ENCODE peak calls at places on chromosomes 3 and 15, in four cellular contexts. F is K562, S is HepG2, M is H1. I is an unnamed sample.

GRCh38 chr3:105812194-105812586 is 56.6 kb downstream of the CBLB start:
- DNase-seq in F (no peak), S (no peak), M (no peak), I (peak; percentile 53)

GRCh38 chr3:131729561-131729960 is 226.8 kb upstream of the MRPL3 start:
- DNase-seq in F (no peak), S (no peak), M (no peak), I (no peak)

GRCh38 chr3:142026333-142026732 is 123.0 kb downstream of the TFDP2 start:
- DNase-seq in F (no peak), S (no peak), M (no peak), I (no peak)

GRCh38 chr3:126212629-126213375 is 32.4 kb upstream of the ALDH1L1 start:
- DNase-seq in F (no peak), S (peak; percentile 29), M (peak; percentile 43), I (peak; percentile 21)

GRCh38 chr15:70284438-70285214 is 186.9 kb upstream of the TLE3 start:
- DNase-seq in F (no peak), S (no peak), M (no peak), I (no peak)

GRCh38 chr3:5304789-5305680 is 117.5 kb downstream of the EDEM1 start:
- DNase-seq in F (peak; percentile 70), S (peak; percentile 34), M (peak; percentile 10), I (peak; percentile 41)

GRCh38 chr15:27899583-27900295 is 199.4 kb downstream of the OCA2 start:
- DNase-seq in F (no peak), S (no peak), M (no peak), I (no peak)

GRCh38 chr3:35946121-35946856 is 307.0 kb downstream of the ARPP21 start:
- DNase-seq in F (peak; percentile 2), S (peak; percentile 18), M (no peak), I (no peak)

GRCh38 chr15:66488525-66488924 is 9.0 kb downstream of the SNAPC5 start:
- DNase-seq in F (no peak), S (no peak), M (no peak), I (no peak)

GRCh38 chr15:66563566-66564110 is 2.2 kb downstream of the LCTL start:
- DNase-seq in F (no peak), S (no peak), M (no peak), I (no peak)

GRCh38 chr15:82737975-82738374 is 28.3 kb upstream of the AP3B2 start:
- DNase-seq in F (peak; percentile 32), S (no peak), M (no peak), I (no peak)

GRCh38 chr3:24145981-24146822 is 201.1 kb downstream of the NR1D2 start:
- DNase-seq in F (no peak), S (no peak), M (no peak), I (peak; percentile 53)

GRCh38 chr3:37114251-37115145 is 59.9 kb downstream of the LRRFIP2 start:
- DNase-seq in F (no peak), S (no peak), M (no peak), I (no peak)

GRCh38 chr3:76753599-76753998 is 286.3 kb upstream of the ROBO2 start:
- DNase-seq in F (no peak), S (peak; percentile 2), M (no peak), I (no peak)

GRCh38 chr3:50913279-50913678 is 238.6 kb downstream of the DOCK3 start:
- DNase-seq in F (no peak), S (no peak), M (no peak), I (no peak)

GRCh38 chr3:118180853-118181252 is 853.8 kb downstream of the IGSF11 start:
- DNase-seq in F (no peak), S (no peak), M (no peak), I (no peak)

GRCh38 chr3:187880438-187880837 is 135.2 kb upstream of the BCL6 start:
- DNase-seq in F (no peak), S (no peak), M (no peak), I (no peak)

GRCh38 chr3:66037330-66037985 is 1.3 kb downstream of the MAGI1 start:
- DNase-seq in F (peak; percentile 3), S (peak; percentile 68), M (peak; percentile 39), I (peak; percentile 26)

GRCh38 chr15:63156708-63157065 is 590 bp downstream of the RPS27L start:
- DNase-seq in F (peak; percentile 61), S (peak; percentile 25), M (no peak), I (peak; percentile 44)

GRCh38 chr3:46663611-46664135 is 29.8 kb downstream of the ALS2CL start:
- DNase-seq in F (peak; percentile 15), S (no peak), M (no peak), I (no peak)

GRCh38 chr3:115022214-115022613 is 124.9 kb downstream of the ZBTB20 start:
- DNase-seq in F (no peak), S (no peak), M (no peak), I (no peak)

GRCh38 chr3:144380832-144381231 is 409.2 kb downstream of the DIPK2A start:
- DNase-seq in F (no peak), S (no peak), M (no peak), I (no peak)

GRCh38 chr3:66819993-66820501 is 178.1 kb upstream of the KBTBD8 start:
- DNase-seq in F (no peak), S (peak; percentile 53), M (no peak), I (no peak)

GRCh38 chr15:39511915-39512260 is 69.0 kb upstream of the THBS1 start:
- DNase-seq in F (no peak), S (no peak), M (no peak), I (no peak)

GRCh38 chr3:176106380-176106779 is 1090.9 kb downstream of the TBL1XR1 start:
- DNase-seq in F (no peak), S (no peak), M (no peak), I (no peak)

GRCh38 chr3:194985031-194985578 is 285.9 kb downstream of the XXYLT1 start:
- DNase-seq in F (peak; percentile 18), S (peak; percentile 46), M (peak; percentile 75), I (no peak)

GRCh38 chr15:68032672-68033071 is 21.4 kb upstream of the PIAS1 start:
- DNase-seq in F (no peak), S (no peak), M (no peak), I (no peak)

GRCh38 chr3:150256336-150256735 is 151.8 kb upstream of the TSC22D2 start:
- DNase-seq in F (no peak), S (no peak), M (no peak), I (no peak)

GRCh38 chr15:56869573-56869972 is 48.9 kb upstream of the TCF12 start:
- DNase-seq in F (peak; percentile 52), S (no peak), M (no peak), I (peak; percentile 61)

GRCh38 chr3:146160233-146160963 is 586 bp downstream of the PLOD2 start:
- DNase-seq in F (peak; percentile 18), S (peak; percentile 71), M (peak; percentile 61), I (peak; percentile 65)

GRCh38 chr3:50230833-50231125 is 5.2 kb upstream of the GNAI2 start:
- DNase-seq in F (no peak), S (no peak), M (no peak), I (no peak)

GRCh38 chr3:64163755-64164148 is 61.5 kb downstream of the PRICKLE2 start:
- DNase-seq in F (no peak), S (peak; percentile 20), M (no peak), I (peak; percentile 51)

GRCh38 chr15:79811406-79812405 is 85.1 kb downstream of the MTHFS start:
- DNase-seq in F (no peak), S (no peak), M (no peak), I (no peak)

GRCh38 chr3:108031893-108032292 is 58.9 kb downstream of the CD47 start:
- DNase-seq in F (no peak), S (no peak), M (no peak), I (peak; percentile 43)

GRCh38 chr3:69212411-69213160 is 90.2 kb upstream of the LMOD3 start:
- DNase-seq in F (peak; percentile 5), S (peak; percentile 63), M (no peak), I (peak; percentile 21)

GRCh38 chr15:51931016-51931415 is 40.6 kb downstream of the LEO1 start:
- DNase-seq in F (no peak), S (no peak), M (no peak), I (no peak)

GRCh38 chr3:159762981-159763465 is 225.6 kb upstream of the IL12A start:
- DNase-seq in F (peak; percentile 2), S (no peak), M (no peak), I (peak; percentile 78)

GRCh38 chr15:67862771-67863441 is 23.1 kb upstream of the RNU6-1 start:
- DNase-seq in F (no peak), S (no peak), M (no peak), I (no peak)

GRCh38 chr3:30913176-30913575 is 18.7 kb upstream of the GADL1 start:
- DNase-seq in F (no peak), S (no peak), M (no peak), I (no peak)

GRCh38 chr3:30912304-30912703 is 17.8 kb upstream of the GADL1 start:
- DNase-seq in F (no peak), S (no peak), M (no peak), I (no peak)

GRCh38 chr3:30919600-30919999 is 25.1 kb upstream of the GADL1 start:
- DNase-seq in F (no peak), S (no peak), M (no peak), I (no peak)

GRCh38 chr3:30914696-30915095 is 20.2 kb upstream of the GADL1 start:
- DNase-seq in F (no peak), S (no peak), M (no peak), I (no peak)

GRCh38 chr3:30915782-30916181 is 21.3 kb upstream of the GADL1 start:
- DNase-seq in F (no peak), S (no peak), M (no peak), I (no peak)
- TF ChIP-seq USF2 in F (no peak), S (no peak), M (no peak), I (no peak)

GRCh38 chr15:74132681-74133070 is 2.3 kb downstream of the ISLR2 start:
- DNase-seq in F (no peak), S (no peak), M (no peak), I (no peak)

GRCh38 chr15:74135041-74135565 is 4.7 kb downstream of the ISLR2 start:
- DNase-seq in F (no peak), S (no peak), M (no peak), I (no peak)

GRCh38 chr15:74133703-74134386 is 3.5 kb downstream of the ISLR2 start:
- DNase-seq in F (no peak), S (no peak), M (no peak), I (no peak)

GRCh38 chr15:74133071-74133702 is 2.8 kb downstream of the ISLR2 start:
- DNase-seq in F (no peak), S (no peak), M (no peak), I (no peak)

GRCh38 chr15:74134387-74135027 is 4.1 kb downstream of the ISLR2 start:
- DNase-seq in F (no peak), S (no peak), M (no peak), I (no peak)
- TF ChIP-seq PHF8 in F (no peak), S (no peak), M (no peak), I (no peak)

GRCh38 chr15:60673918-60674558 is 195.1 kb upstream of the ICE2 start:
- DNase-seq in F (peak; percentile 20), S (peak; percentile 13), M (no peak), I (peak; percentile 58)
- TF ChIP-seq USF2 in F (peak; percentile 40), S (no peak), M (no peak), I (peak; percentile 38)

GRCh38 chr15:34618073-34618472 is 34.6 kb upstream of the GOLGA8B start:
- DNase-seq in F (no peak), S (no peak), M (no peak), I (no peak)

GRCh38 chr15:34619151-34619550 is 35.7 kb upstream of the GOLGA8B start:
- DNase-seq in F (no peak), S (no peak), M (no peak), I (no peak)

GRCh38 chr15:34620122-34620521 is 36.7 kb upstream of the GOLGA8B start:
- DNase-seq in F (no peak), S (no peak), M (no peak), I (no peak)

GRCh38 chr15:34613997-34614396 is 30.5 kb upstream of the GOLGA8B start:
- DNase-seq in F (no peak), S (no peak), M (no peak), I (no peak)

GRCh38 chr15:34616613-34617012 is 33.2 kb upstream of the GOLGA8B start:
- DNase-seq in F (peak; percentile 83), S (peak; percentile 9), M (no peak), I (peak; percentile 17)
- TF ChIP-seq PHF8 in F (no peak), S (no peak), M (no peak), I (no peak)

I was measured in A549.